ENCODE peak calls at places on chromosome X, in four cellular contexts. F is AG09319; X is progenitor cell of endocrine pancreas; B is CD8-positive, alpha-beta T cell. E is an unnamed sample.

GRCh38 chrX:95505721-95506120 is 1178.9 kb upstream of the DIAPH2 start:
- DNase-seq in F (no peak), X (no peak), B (no peak), E (peak)

GRCh38 chrX:10166731-10167149 is 10.0 kb downstream of the CLCN4 start:
- DNase-seq in X (no peak), B (no peak), F (no peak), E (peak)

GRCh38 chrX:47530054-47530453 is 31.0 kb upstream of the ARAF start:
- DNase-seq in B (no peak), X (no peak), F (no peak), E (no peak)

GRCh38 chrX:40933132-40934078 is 151.8 kb upstream of the USP9X start:
- DNase-seq in F (peak), X (no peak), B (no peak), E (no peak)

GRCh38 chrX:40102393-40103381 is 4.9 kb upstream of the BCOR start:
- DNase-seq in X (no peak), F (no peak), B (no peak), E (no peak)

GRCh38 chrX:3550160-3550765 is 163.2 kb downstream of the PRKX start:
- DNase-seq in F (no peak), B (no peak), X (no peak), E (no peak)

GRCh38 chrX:31449975-31450374 is 378.1 kb upstream of the FTHL17 start:
- DNase-seq in F (no peak), X (no peak), B (no peak), E (no peak)

GRCh38 chrX:46777971-46778810 is 19.3 kb upstream of the SLC9A7 start:
- DNase-seq in B (no peak), F (no peak), X (no peak), E (no peak)

GRCh38 chrX:24117288-24117687 is 32.2 kb upstream of the ZFX start:
- DNase-seq in X (no peak), F (peak), B (no peak), E (no peak)

GRCh38 chrX:1452497-1453389 is at the start of gene ASMTL:
- DNase-seq in F (peak), B (peak), X (peak), E (peak)

GRCh38 chrX:109624641-109625311 is at the start of gene KCNE5:
- DNase-seq in F (no peak), X (peak), B (no peak), E (peak)

GRCh38 chrX:72101597-72102037 is 30.1 kb downstream of the RTL5 start:
- DNase-seq in F (no peak), X (no peak), B (no peak), E (no peak)

GRCh38 chrX:1576201-1577101 is 15.0 kb upstream of the AKAP17A start:
- DNase-seq in B (peak), F (no peak), X (no peak), E (no peak)

GRCh38 chrX:129576539-129576938 is 36.5 kb downstream of the OCRL start:
- DNase-seq in B (no peak), X (no peak), F (no peak), E (no peak)

GRCh38 chrX:84224741-84225140 is 36.7 kb upstream of the RPS6KA6 start:
- DNase-seq in F (no peak), X (no peak), B (no peak), E (no peak)

GRCh38 chrX:66110112-66110511 is 53.9 kb upstream of the HEPH start:
- DNase-seq in B (no peak), X (no peak), F (no peak), E (peak)

GRCh38 chrX:84415155-84415554 is 87.1 kb downstream of the HDX start:
- DNase-seq in B (no peak), F (no peak), X (no peak), E (no peak)

GRCh38 chrX:43676960-43677582 is 21.0 kb downstream of the MAOA start:
- DNase-seq in F (no peak), B (no peak), X (no peak), E (no peak)

GRCh38 chrX:66162331-66162822 is 1.7 kb upstream of the HEPH start:
- DNase-seq in X (no peak), F (no peak), B (no peak), E (no peak)

GRCh38 chrX:16665089-16665488 is 15.1 kb downstream of the S100G start:
- DNase-seq in X (no peak), F (no peak), B (no peak), E (no peak)

GRCh38 chrX:6225307-6226052 is 3.2 kb downstream of the NLGN4X start:
- DNase-seq in F (no peak), X (no peak), B (no peak), E (no peak)
- TF ChIP-seq CTCF in F (no peak), X (peak), B (no peak), E (no peak)

GRCh38 chrX:140918398-140919043 is 83.9 kb upstream of the SPANXB1 start:
- DNase-seq in X (no peak), B (no peak), F (peak), E (peak)
- TF ChIP-seq CTCF in X (peak), B (no peak), F (peak), E (peak)

DNA sequence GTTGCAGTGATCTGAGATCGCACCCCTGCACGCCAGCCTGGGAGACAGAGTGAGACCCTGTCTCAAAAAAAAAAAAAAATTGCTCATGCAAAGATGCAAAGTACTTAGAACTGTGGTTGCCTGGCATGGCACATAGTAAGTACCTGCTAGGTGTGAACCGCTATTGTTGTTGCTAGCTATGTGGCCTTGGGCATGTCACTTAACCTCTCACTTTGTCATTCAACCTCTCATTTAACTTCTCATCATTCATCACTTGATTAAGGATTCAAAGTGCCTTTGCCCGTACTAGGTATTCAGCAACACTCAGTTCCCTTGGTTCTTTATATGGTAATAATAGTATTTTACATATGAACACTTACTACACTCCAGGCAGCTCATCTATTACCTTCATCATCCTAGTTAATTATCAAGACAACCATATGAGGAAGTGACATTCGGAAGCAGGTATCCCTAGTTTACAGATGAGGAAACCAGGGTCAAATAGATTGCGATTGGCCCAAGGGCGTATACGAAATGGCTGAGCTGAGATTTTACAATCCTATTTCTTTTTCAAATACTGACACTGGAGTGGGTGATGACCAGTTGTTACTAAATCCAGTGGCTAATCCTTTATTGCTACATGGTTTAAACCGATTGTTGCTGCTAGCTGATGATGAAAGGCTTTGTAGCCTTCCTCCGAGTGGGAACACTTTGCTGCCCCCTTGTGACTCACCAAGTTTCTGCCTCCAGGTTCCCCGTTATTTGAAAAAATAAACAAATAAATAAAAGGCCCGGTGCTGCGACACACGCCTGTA is 28.8 kb upstream of the SOWAHD start:
- DNase-seq in F (peak), B (peak), X (peak), E (peak)
- TF ChIP-seq CTCF in F (peak), B (peak), X (peak), E (peak)

GRCh38 chrX:133045986-133046385 is 50.9 kb downstream of the USP26 start:
- DNase-seq in X (no peak), B (no peak), F (no peak), E (peak)
- TF ChIP-seq CTCF in X (peak), B (no peak), F (no peak), E (no peak)

GRCh38 chrX:103630171-103630511 is 1.4 kb downstream of the TCEAL1 start:
- DNase-seq in F (no peak), B (no peak), X (no peak), E (no peak)

GRCh38 chrX:103631145-103631544 is 2.4 kb downstream of the TCEAL1 start:
- DNase-seq in B (no peak), X (no peak), F (no peak), E (no peak)

GRCh38 chrX:103628386-103629290 is at the start of gene TCEAL1:
- DNase-seq in B (peak), F (no peak), X (peak), E (peak)

GRCh38 chrX:103626855-103627254 is 1.9 kb upstream of the TCEAL1 start:
- DNase-seq in X (no peak), F (no peak), B (no peak), E (no peak)

GRCh38 chrX:103629295-103630170 is 758 bp downstream of the TCEAL1 start:
- DNase-seq in F (peak), X (peak), B (peak), E (peak)
- TF ChIP-seq CTCF in F (peak), X (peak), B (no peak), E (no peak)

GRCh38 chrX:101388604-101389003 is 2.2 kb upstream of the RPL36A start:
- DNase-seq in F (no peak), X (no peak), B (no peak), E (no peak)

GRCh38 chrX:101394372-101394771 is 3.6 kb downstream of the RPL36A start:
- DNase-seq in B (no peak), F (no peak), X (no peak), E (no peak)

GRCh38 chrX:101393530-101394305 is 2.9 kb downstream of the RPL36A start:
- DNase-seq in B (no peak), X (no peak), F (no peak), E (no peak)

GRCh38 chrX:101391831-101392230 is 1.0 kb downstream of the RPL36A start:
- DNase-seq in X (no peak), B (no peak), F (no peak), E (no peak)

GRCh38 chrX:101390664-101391525 is at the start of gene RPL36A:
- DNase-seq in F (peak), X (peak), B (peak), E (peak)
- TF ChIP-seq CTCF in F (peak), X (peak), B (peak), E (no peak)

E was measured in endothelial cell.